ENCODE peak calls at places on chromosomes 11 and 22, in ten cellular contexts. One of them, this sample, is unnamed.

GRCh38 chr11:132106336-132106982 is 736.0 kb downstream of the NTM start:
- DNase-seq in HFFc6: no peak
- DNase-seq in NCI-H1436: no peak
- DNase-seq in CD4-positive, alpha-beta T cell: no peak
- DNase-seq in A549: no peak
- DNase-seq in glutamatergic neuron: no peak
- DNase-seq in prostate gland: no peak
- DNase-seq in skeletal muscle cell: no peak
- DNase-seq in Calu3: no peak
- DNase-seq in sigmoid colon: no peak
- DNase-seq in this sample: no peak

GRCh38 chr11:85133636-85134035 is 493.5 kb downstream of the DLG2 start:
- DNase-seq in HFFc6: no peak
- DNase-seq in NCI-H1436: no peak
- DNase-seq in CD4-positive, alpha-beta T cell: no peak
- DNase-seq in A549: no peak
- DNase-seq in glutamatergic neuron: no peak
- DNase-seq in prostate gland: no peak
- DNase-seq in skeletal muscle cell: no peak
- DNase-seq in Calu3: no peak
- DNase-seq in sigmoid colon: no peak
- DNase-seq in this sample: no peak

GRCh38 chr11:106456651-106457050 is 379.2 kb downstream of the AASDHPPT start:
- DNase-seq in HFFc6: no peak
- DNase-seq in NCI-H1436: no peak
- DNase-seq in CD4-positive, alpha-beta T cell: no peak
- DNase-seq in A549: no peak
- DNase-seq in glutamatergic neuron: no peak
- DNase-seq in prostate gland: no peak
- DNase-seq in skeletal muscle cell: no peak
- DNase-seq in Calu3: no peak
- DNase-seq in sigmoid colon: no peak
- DNase-seq in this sample: no peak

GRCh38 chr11:116073854-116074837 is 569.9 kb upstream of the CADM1 start:
- DNase-seq in HFFc6: no peak
- DNase-seq in NCI-H1436: peak; percentile 33
- DNase-seq in CD4-positive, alpha-beta T cell: no peak
- DNase-seq in A549: no peak
- DNase-seq in glutamatergic neuron: no peak
- DNase-seq in prostate gland: no peak
- DNase-seq in skeletal muscle cell: no peak
- DNase-seq in Calu3: no peak
- DNase-seq in sigmoid colon: no peak
- DNase-seq in this sample: no peak

GRCh38 chr11:3853935-3854659 is 1.4 kb upstream of the STIM1 start:
- DNase-seq in HFFc6: no peak
- DNase-seq in NCI-H1436: no peak
- DNase-seq in CD4-positive, alpha-beta T cell: peak; percentile 68
- DNase-seq in A549: no peak
- DNase-seq in glutamatergic neuron: no peak
- DNase-seq in prostate gland: peak; percentile 41
- DNase-seq in skeletal muscle cell: no peak
- DNase-seq in Calu3: no peak
- DNase-seq in sigmoid colon: peak; percentile 75
- DNase-seq in this sample: peak; percentile 66

GRCh38 chr11:19693146-19693545 is 19.5 kb upstream of the NAV2 start:
- DNase-seq in HFFc6: no peak
- DNase-seq in NCI-H1436: no peak
- DNase-seq in CD4-positive, alpha-beta T cell: no peak
- DNase-seq in A549: no peak
- DNase-seq in glutamatergic neuron: no peak
- DNase-seq in prostate gland: no peak
- DNase-seq in skeletal muscle cell: no peak
- DNase-seq in Calu3: no peak
- DNase-seq in sigmoid colon: no peak
- DNase-seq in this sample: no peak

GRCh38 chr11:126628790-126629621 is 273.5 kb downstream of the ST3GAL4 start:
- DNase-seq in HFFc6: peak; percentile 83
- DNase-seq in NCI-H1436: no peak
- DNase-seq in CD4-positive, alpha-beta T cell: no peak
- DNase-seq in A549: no peak
- DNase-seq in glutamatergic neuron: peak; percentile 32
- DNase-seq in prostate gland: no peak
- DNase-seq in skeletal muscle cell: peak; percentile 15
- DNase-seq in Calu3: no peak
- DNase-seq in sigmoid colon: no peak
- DNase-seq in this sample: no peak

GRCh38 chr11:35995872-35996271 is 52.0 kb downstream of the LDLRAD3 start:
- DNase-seq in HFFc6: no peak
- DNase-seq in NCI-H1436: no peak
- DNase-seq in CD4-positive, alpha-beta T cell: no peak
- DNase-seq in A549: no peak
- DNase-seq in glutamatergic neuron: no peak
- DNase-seq in prostate gland: no peak
- DNase-seq in skeletal muscle cell: no peak
- DNase-seq in Calu3: no peak
- DNase-seq in sigmoid colon: no peak
- DNase-seq in this sample: no peak

GRCh38 chr11:47400813-47401279 is 7.5 kb upstream of the SLC39A13 start:
- DNase-seq in HFFc6: no peak
- DNase-seq in NCI-H1436: no peak
- DNase-seq in CD4-positive, alpha-beta T cell: no peak
- DNase-seq in A549: no peak
- DNase-seq in glutamatergic neuron: no peak
- DNase-seq in prostate gland: no peak
- DNase-seq in skeletal muscle cell: no peak
- DNase-seq in Calu3: no peak
- DNase-seq in sigmoid colon: no peak
- DNase-seq in this sample: no peak

GRCh38 chr22:41286639-41287091 is 678 bp upstream of the RANGAP1 start:
- DNase-seq in HFFc6: no peak
- DNase-seq in NCI-H1436: no peak
- DNase-seq in CD4-positive, alpha-beta T cell: peak; percentile 42
- DNase-seq in A549: no peak
- DNase-seq in glutamatergic neuron: no peak
- DNase-seq in prostate gland: peak; percentile 26
- DNase-seq in skeletal muscle cell: no peak
- DNase-seq in Calu3: peak; percentile 20
- DNase-seq in sigmoid colon: no peak
- DNase-seq in this sample: peak; percentile 57

GRCh38 chr11:65615950-65616574 is 486 bp downstream of the PCNX3 start:
- DNase-seq in HFFc6: no peak
- DNase-seq in NCI-H1436: no peak
- DNase-seq in CD4-positive, alpha-beta T cell: no peak
- DNase-seq in A549: peak; percentile 46
- DNase-seq in glutamatergic neuron: peak; percentile 53
- DNase-seq in prostate gland: no peak
- DNase-seq in skeletal muscle cell: no peak
- DNase-seq in Calu3: peak; percentile 59
- DNase-seq in sigmoid colon: no peak
- DNase-seq in this sample: no peak

GRCh38 chr11:108863528-108863927 is 198.7 kb downstream of the DDX10 start:
- DNase-seq in HFFc6: no peak
- DNase-seq in NCI-H1436: no peak
- DNase-seq in CD4-positive, alpha-beta T cell: no peak
- DNase-seq in A549: no peak
- DNase-seq in glutamatergic neuron: no peak
- DNase-seq in prostate gland: no peak
- DNase-seq in skeletal muscle cell: no peak
- DNase-seq in Calu3: no peak
- DNase-seq in sigmoid colon: no peak
- DNase-seq in this sample: no peak

GRCh38 chr11:31628111-31628510 is 118.5 kb downstream of the ELP4 start:
- DNase-seq in HFFc6: no peak
- DNase-seq in NCI-H1436: peak; percentile 61
- DNase-seq in CD4-positive, alpha-beta T cell: no peak
- DNase-seq in A549: no peak
- DNase-seq in glutamatergic neuron: no peak
- DNase-seq in prostate gland: no peak
- DNase-seq in skeletal muscle cell: no peak
- DNase-seq in Calu3: no peak
- DNase-seq in sigmoid colon: no peak
- DNase-seq in this sample: no peak

GRCh38 chr22:47090591-47091240 is 328.3 kb downstream of the TBC1D22A start:
- DNase-seq in HFFc6: peak; percentile 58
- DNase-seq in NCI-H1436: no peak
- DNase-seq in CD4-positive, alpha-beta T cell: peak; percentile 12
- DNase-seq in A549: no peak
- DNase-seq in glutamatergic neuron: no peak
- DNase-seq in prostate gland: no peak
- DNase-seq in skeletal muscle cell: no peak
- DNase-seq in Calu3: no peak
- DNase-seq in sigmoid colon: no peak
- DNase-seq in this sample: peak; percentile 34

GRCh38 chr22:19482297-19482696 is 2.6 kb downstream of the CDC45 start:
- DNase-seq in HFFc6: no peak
- DNase-seq in NCI-H1436: no peak
- DNase-seq in CD4-positive, alpha-beta T cell: no peak
- DNase-seq in A549: no peak
- DNase-seq in glutamatergic neuron: no peak
- DNase-seq in prostate gland: no peak
- DNase-seq in skeletal muscle cell: no peak
- DNase-seq in Calu3: no peak
- DNase-seq in sigmoid colon: no peak
- DNase-seq in this sample: no peak

GRCh38 chr11:100769165-100769564 is 82.1 kb downstream of the ARHGAP42 start:
- DNase-seq in HFFc6: no peak
- DNase-seq in NCI-H1436: no peak
- DNase-seq in CD4-positive, alpha-beta T cell: no peak
- DNase-seq in A549: no peak
- DNase-seq in glutamatergic neuron: no peak
- DNase-seq in prostate gland: no peak
- DNase-seq in skeletal muscle cell: no peak
- DNase-seq in Calu3: no peak
- DNase-seq in sigmoid colon: no peak
- DNase-seq in this sample: no peak

GRCh38 chr11:76400967-76401366 is 19.8 kb downstream of the GVQW3 start:
- DNase-seq in HFFc6: no peak
- DNase-seq in NCI-H1436: no peak
- DNase-seq in CD4-positive, alpha-beta T cell: no peak
- DNase-seq in A549: no peak
- DNase-seq in glutamatergic neuron: no peak
- DNase-seq in prostate gland: no peak
- DNase-seq in skeletal muscle cell: no peak
- DNase-seq in Calu3: no peak
- DNase-seq in sigmoid colon: no peak
- DNase-seq in this sample: no peak

GRCh38 chr11:110829873-110830272 is 117.6 kb upstream of the ARHGAP20 start:
- DNase-seq in HFFc6: no peak
- DNase-seq in NCI-H1436: no peak
- DNase-seq in CD4-positive, alpha-beta T cell: no peak
- DNase-seq in A549: no peak
- DNase-seq in glutamatergic neuron: no peak
- DNase-seq in prostate gland: no peak
- DNase-seq in skeletal muscle cell: no peak
- DNase-seq in Calu3: no peak
- DNase-seq in sigmoid colon: no peak
- DNase-seq in this sample: no peak

GRCh38 chr11:70510106-70510505 is 111.8 kb downstream of the CTTN start:
- DNase-seq in HFFc6: no peak
- DNase-seq in NCI-H1436: no peak
- DNase-seq in CD4-positive, alpha-beta T cell: no peak
- DNase-seq in A549: no peak
- DNase-seq in glutamatergic neuron: no peak
- DNase-seq in prostate gland: no peak
- DNase-seq in skeletal muscle cell: no peak
- DNase-seq in Calu3: no peak
- DNase-seq in sigmoid colon: no peak
- DNase-seq in this sample: no peak

GRCh38 chr11:122162095-122162494 is 46.1 kb upstream of the BLID start:
- DNase-seq in HFFc6: no peak
- DNase-seq in NCI-H1436: no peak
- DNase-seq in CD4-positive, alpha-beta T cell: no peak
- DNase-seq in A549: no peak
- DNase-seq in glutamatergic neuron: no peak
- DNase-seq in prostate gland: peak; percentile 25
- DNase-seq in skeletal muscle cell: peak; percentile 93
- DNase-seq in Calu3: no peak
- DNase-seq in sigmoid colon: no peak
- DNase-seq in this sample: no peak

GRCh38 chr11:62980133-62980760 is 4.5 kb downstream of the SLC22A6 start:
- DNase-seq in HFFc6: no peak
- DNase-seq in NCI-H1436: no peak
- DNase-seq in CD4-positive, alpha-beta T cell: no peak
- DNase-seq in A549: no peak
- DNase-seq in glutamatergic neuron: no peak
- DNase-seq in prostate gland: no peak
- DNase-seq in skeletal muscle cell: no peak
- DNase-seq in Calu3: no peak
- DNase-seq in sigmoid colon: no peak
- DNase-seq in this sample: no peak

GRCh38 chr22:50227588-50228215 is 17.1 kb downstream of the TUBGCP6 start:
- DNase-seq in HFFc6: no peak
- DNase-seq in NCI-H1436: no peak
- DNase-seq in CD4-positive, alpha-beta T cell: no peak
- DNase-seq in A549: no peak
- DNase-seq in glutamatergic neuron: no peak
- DNase-seq in prostate gland: no peak
- DNase-seq in skeletal muscle cell: no peak
- DNase-seq in Calu3: no peak
- DNase-seq in sigmoid colon: peak; percentile 63
- DNase-seq in this sample: no peak

GRCh38 chr11:68643576-68643975 is 40.8 kb upstream of the GAL start:
- DNase-seq in HFFc6: no peak
- DNase-seq in NCI-H1436: no peak
- DNase-seq in CD4-positive, alpha-beta T cell: no peak
- DNase-seq in A549: no peak
- DNase-seq in glutamatergic neuron: no peak
- DNase-seq in prostate gland: no peak
- DNase-seq in skeletal muscle cell: no peak
- DNase-seq in Calu3: no peak
- DNase-seq in sigmoid colon: no peak
- DNase-seq in this sample: no peak

GRCh38 chr11:99281331-99281730 is 260.6 kb downstream of the CNTN5 start:
- DNase-seq in HFFc6: no peak
- DNase-seq in NCI-H1436: no peak
- DNase-seq in CD4-positive, alpha-beta T cell: no peak
- DNase-seq in A549: no peak
- DNase-seq in glutamatergic neuron: no peak
- DNase-seq in prostate gland: no peak
- DNase-seq in skeletal muscle cell: no peak
- DNase-seq in Calu3: no peak
- DNase-seq in sigmoid colon: no peak
- DNase-seq in this sample: no peak

GRCh38 chr11:73047773-73048371 is 94.2 kb downstream of the FCHSD2 start:
- DNase-seq in HFFc6: no peak
- DNase-seq in NCI-H1436: no peak
- DNase-seq in CD4-positive, alpha-beta T cell: no peak
- DNase-seq in A549: no peak
- DNase-seq in glutamatergic neuron: no peak
- DNase-seq in prostate gland: no peak
- DNase-seq in skeletal muscle cell: no peak
- DNase-seq in Calu3: no peak
- DNase-seq in sigmoid colon: no peak
- DNase-seq in this sample: no peak

GRCh38 chr11:119316729-119317591 is at the start of gene MCAM:
- DNase-seq in HFFc6: no peak
- DNase-seq in NCI-H1436: peak; percentile 65
- DNase-seq in CD4-positive, alpha-beta T cell: no peak
- DNase-seq in A549: no peak
- DNase-seq in glutamatergic neuron: peak; percentile 63
- DNase-seq in prostate gland: no peak
- DNase-seq in skeletal muscle cell: no peak
- DNase-seq in Calu3: no peak
- DNase-seq in sigmoid colon: peak; percentile 86
- DNase-seq in this sample: no peak

GRCh38 chr11:67006029-67006884 is 16.7 kb upstream of the SYT12 start:
- DNase-seq in HFFc6: no peak
- DNase-seq in NCI-H1436: peak; percentile 17
- DNase-seq in CD4-positive, alpha-beta T cell: no peak
- DNase-seq in A549: peak; percentile 91
- DNase-seq in glutamatergic neuron: peak; percentile 47
- DNase-seq in prostate gland: no peak
- DNase-seq in skeletal muscle cell: no peak
- DNase-seq in Calu3: no peak
- DNase-seq in sigmoid colon: no peak
- DNase-seq in this sample: no peak

GRCh38 chr11:78460468-78460867 is 42.8 kb upstream of the GAB2 start:
- DNase-seq in HFFc6: peak; percentile 37
- DNase-seq in NCI-H1436: no peak
- DNase-seq in CD4-positive, alpha-beta T cell: no peak
- DNase-seq in A549: no peak
- DNase-seq in glutamatergic neuron: no peak
- DNase-seq in prostate gland: no peak
- DNase-seq in skeletal muscle cell: no peak
- DNase-seq in Calu3: no peak
- DNase-seq in sigmoid colon: no peak
- DNase-seq in this sample: no peak